ENCODE peak calls at places on chromosomes 16 and 17, in nine cellular contexts. V, F, U, B, D, O, R, K and S are unnamed samples.

GRCh38 chr17:67600408-67600807 is 117.3 kb upstream of the NOL11 start:
- DNase-seq in V (no peak), F (no peak), U (no peak), B (no peak), D (no peak), O (no peak), R (no peak), K (no peak), S (no peak)

GRCh38 chr17:74037320-74037719 is 166.2 kb upstream of the RPL38 start:
- DNase-seq in V (no peak), F (no peak), U (no peak), B (no peak), D (no peak), O (peak; percentile 74), R (peak; percentile 24), K (no peak), S (no peak)

GRCh38 chr16:57166951-57167350 is 18.9 kb downstream of the PSME3IP1 start:
- DNase-seq in V (no peak), F (no peak), U (no peak), B (no peak), D (no peak), O (peak; percentile 55), R (no peak), K (no peak), S (no peak)

GRCh38 chr17:39801055-39801454 is 63.1 kb downstream of the IKZF3 start:
- DNase-seq in V (no peak), F (no peak), U (no peak), B (no peak), D (no peak), O (no peak), R (no peak), K (no peak), S (no peak)

GRCh38 chr17:71764507-71764906 is 356.3 kb upstream of the SOX9 start:
- DNase-seq in V (no peak), F (no peak), U (no peak), B (no peak), D (peak; percentile 2), O (no peak), R (peak; percentile 3), K (peak; percentile 32), S (no peak)

GRCh38 chr16:27508476-27508875 is 41.2 kb downstream of the GTF3C1 start:
- DNase-seq in V (no peak), F (no peak), U (no peak), B (no peak), D (no peak), O (no peak), R (no peak), K (no peak), S (no peak)

GRCh38 chr17:50806141-50806643 is 29.2 kb upstream of the WFIKKN2 start:
- DNase-seq in V (no peak), F (no peak), U (peak; percentile 15), B (no peak), D (no peak), O (peak; percentile 76), R (no peak), K (no peak), S (no peak)

GRCh38 chr17:37301288-37301687 is 74.5 kb upstream of the C17orf78 start:
- DNase-seq in V (no peak), F (no peak), U (peak; percentile 53), B (no peak), D (no peak), O (no peak), R (no peak), K (no peak), S (no peak)

GRCh38 chr17:72699566-72699965 is 392.9 kb downstream of the SLC39A11 start:
- DNase-seq in V (no peak), F (no peak), U (no peak), B (no peak), D (peak; percentile 68), O (peak; percentile 73), R (no peak), K (no peak), S (no peak)

GRCh38 chr17:41760878-41761277 is 25.6 kb downstream of the JUP start:
- DNase-seq in V (no peak), F (no peak), U (no peak), B (no peak), D (no peak), O (no peak), R (no peak), K (no peak), S (no peak)

GRCh38 chr17:2853111-2853721 is 57.0 kb downstream of the RAP1GAP2 start:
- DNase-seq in V (no peak), F (peak; percentile 65), U (no peak), B (peak; percentile 21), D (peak; percentile 82), O (peak; percentile 76), R (peak; percentile 72), K (no peak), S (no peak)

GRCh38 chr17:16371742-16372141 is 9.1 kb upstream of the UBB start:
- DNase-seq in V (peak; percentile 91), F (no peak), U (no peak), B (no peak), D (no peak), O (no peak), R (no peak), K (no peak), S (peak; percentile 59)

GRCh38 chr17:47686276-47686635 is 7.7 kb upstream of the TBKBP1 start:
- DNase-seq in V (no peak), F (no peak), U (no peak), B (no peak), D (no peak), O (no peak), R (no peak), K (no peak), S (peak; percentile 60)

GRCh38 chr17:27414271-27414670 is 42.0 kb upstream of the KSR1 start:
- DNase-seq in V (no peak), F (peak; percentile 5), U (no peak), B (no peak), D (no peak), O (no peak), R (no peak), K (no peak), S (no peak)

GRCh38 chr17:9414471-9414870 is 161.1 kb downstream of the STX8 start:
- DNase-seq in V (no peak), F (no peak), U (no peak), B (no peak), D (no peak), O (no peak), R (no peak), K (no peak), S (no peak)

GRCh38 chr17:8803531-8804416 is 4.6 kb upstream of the MFSD6L start:
- DNase-seq in V (no peak), F (no peak), U (no peak), B (no peak), D (no peak), O (no peak), R (no peak), K (no peak), S (no peak)

GRCh38 chr17:43356999-43357398 is 41.8 kb upstream of the ARL4D start:
- DNase-seq in V (peak; percentile 86), F (no peak), U (no peak), B (no peak), D (peak; percentile 73), O (no peak), R (peak; percentile 79), K (no peak), S (peak; percentile 74)

GRCh38 chr17:29593546-29594440 is 861 bp downstream of the ANKRD13B start:
- DNase-seq in V (no peak), F (peak; percentile 65), U (no peak), B (no peak), D (no peak), O (peak; percentile 73), R (peak; percentile 28), K (no peak), S (no peak)

GRCh38 chr16:83713597-83713996 is 94.2 kb upstream of the HSBP1 start:
- DNase-seq in V (no peak), F (no peak), U (no peak), B (no peak), D (no peak), O (no peak), R (no peak), K (no peak), S (no peak)

GRCh38 chr16:29198731-29199521 is 207.6 kb downstream of the NPIPB11 start:
- DNase-seq in V (no peak), F (peak; percentile 54), U (no peak), B (no peak), D (no peak), O (peak; percentile 72), R (no peak), K (no peak), S (no peak)

GRCh38 chr17:7851438-7852261 is 3.2 kb upstream of the TMEM88 start:
- DNase-seq in V (no peak), F (peak; percentile 94), U (peak; percentile 62), B (peak; percentile 91), D (peak; percentile 94), O (peak; percentile 95), R (peak; percentile 83), K (peak; percentile 93), S (no peak)

GRCh38 chr16:58045096-58045495 is 19.5 kb downstream of the MMP15 start:
- DNase-seq in V (no peak), F (no peak), U (no peak), B (no peak), D (no peak), O (no peak), R (no peak), K (no peak), S (no peak)